ENCODE peak calls at places on chromosomes 1 and 21, in five cellular contexts. One of them, this sample, is unnamed.

GRCh38 chr21:25964009-25964408 is 206.6 kb downstream of the APP start:
- DNase-seq in GM23338: no peak
- DNase-seq in MM.1S: no peak
- DNase-seq in HCT116: no peak
- DNase-seq in hepatocyte: no peak
- DNase-seq in this sample: no peak

GRCh38 chr1:201917362-201918033 is 28.8 kb downstream of the SHISA4 start:
- DNase-seq in GM23338: no peak
- DNase-seq in MM.1S: no peak
- DNase-seq in HCT116: no peak
- DNase-seq in hepatocyte: peak
- DNase-seq in this sample: no peak

GRCh38 chr1:83839566-83840173 is 159.3 kb downstream of the TTLL7 start:
- DNase-seq in GM23338: no peak
- DNase-seq in MM.1S: no peak
- DNase-seq in HCT116: no peak
- DNase-seq in hepatocyte: no peak
- DNase-seq in this sample: no peak

GRCh38 chr1:154351363-154352068 is 26.2 kb downstream of the ATP8B2 start:
- DNase-seq in GM23338: no peak
- DNase-seq in MM.1S: peak
- DNase-seq in HCT116: no peak
- DNase-seq in hepatocyte: peak
- DNase-seq in this sample: no peak

GRCh38 chr1:63674238-63674864 is 81.1 kb downstream of the PGM1 start:
- DNase-seq in GM23338: peak
- DNase-seq in MM.1S: peak
- DNase-seq in HCT116: peak
- DNase-seq in hepatocyte: peak
- DNase-seq in this sample: peak

GRCh38 chr1:90175490-90176157 is 180.7 kb downstream of the ZNF326 start:
- DNase-seq in GM23338: no peak
- DNase-seq in MM.1S: no peak
- DNase-seq in HCT116: no peak
- DNase-seq in hepatocyte: no peak
- DNase-seq in this sample: no peak

GRCh38 chr1:224565186-224565585 is 50.9 kb upstream of the CNIH3 start:
- DNase-seq in GM23338: no peak
- DNase-seq in MM.1S: no peak
- DNase-seq in HCT116: peak
- DNase-seq in hepatocyte: peak
- DNase-seq in this sample: no peak

GRCh38 chr1:201907621-201908020 is 18.9 kb downstream of the SHISA4 start:
- DNase-seq in GM23338: no peak
- DNase-seq in MM.1S: no peak
- DNase-seq in HCT116: no peak
- DNase-seq in hepatocyte: no peak
- DNase-seq in this sample: no peak

GRCh38 chr1:10292188-10292587 is 81.8 kb downstream of the KIF1B start:
- DNase-seq in GM23338: no peak
- DNase-seq in MM.1S: no peak
- DNase-seq in HCT116: no peak
- DNase-seq in hepatocyte: no peak
- DNase-seq in this sample: no peak

GRCh38 chr21:40053007-40053406 is 185.8 kb downstream of the PCP4 start:
- DNase-seq in GM23338: no peak
- DNase-seq in MM.1S: no peak
- DNase-seq in HCT116: no peak
- DNase-seq in hepatocyte: peak
- DNase-seq in this sample: no peak

GRCh38 chr1:198849108-198849507 is 210.3 kb downstream of the PTPRC start:
- DNase-seq in GM23338: no peak
- DNase-seq in MM.1S: no peak
- DNase-seq in HCT116: no peak
- DNase-seq in hepatocyte: no peak
- DNase-seq in this sample: no peak

GRCh38 chr1:150484431-150484830 is 2.8 kb upstream of the TARS2 start:
- DNase-seq in GM23338: no peak
- DNase-seq in MM.1S: no peak
- DNase-seq in HCT116: no peak
- DNase-seq in hepatocyte: no peak
- DNase-seq in this sample: no peak

GRCh38 chr1:107494061-107494460 is 353.2 kb downstream of the NTNG1 start:
- DNase-seq in GM23338: no peak
- DNase-seq in MM.1S: no peak
- DNase-seq in HCT116: no peak
- DNase-seq in hepatocyte: no peak
- DNase-seq in this sample: no peak

GRCh38 chr1:245156041-245156735 is 1.4 kb downstream of the KIF26B start:
- DNase-seq in GM23338: peak
- DNase-seq in MM.1S: peak
- DNase-seq in HCT116: peak
- DNase-seq in hepatocyte: peak
- DNase-seq in this sample: peak

GRCh38 chr21:15326032-15326867 is 261.4 kb upstream of the NRIP1 start:
- DNase-seq in GM23338: no peak
- DNase-seq in MM.1S: no peak
- DNase-seq in HCT116: no peak
- DNase-seq in hepatocyte: no peak
- DNase-seq in this sample: no peak

DNA sequence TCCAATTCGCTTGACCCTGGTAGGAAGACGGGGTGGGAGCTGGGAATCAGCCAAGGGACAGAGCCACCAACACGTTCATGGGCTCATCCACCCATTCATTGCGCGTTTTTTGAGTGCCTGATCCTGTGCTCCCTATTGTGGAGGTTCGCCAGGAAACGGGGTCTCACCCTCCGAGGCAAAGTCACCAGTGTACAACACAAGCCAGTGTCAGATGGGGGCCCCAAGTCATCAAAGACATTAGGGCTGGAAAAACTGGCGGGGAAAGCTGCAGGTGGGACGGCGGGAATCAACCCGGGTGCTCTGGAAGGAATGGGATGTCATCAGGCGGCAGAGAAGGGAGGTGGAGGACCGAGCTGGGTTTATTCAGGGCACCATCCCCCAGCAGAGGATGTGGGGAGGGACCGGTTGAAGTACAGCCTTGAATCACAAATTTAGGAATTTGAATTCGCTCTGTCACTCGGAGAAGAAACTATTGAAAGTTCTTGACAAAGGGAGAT is 667 bp upstream of the NID1 start:
- DNase-seq in GM23338: peak
- DNase-seq in MM.1S: no peak
- DNase-seq in HCT116: no peak
- DNase-seq in hepatocyte: no peak
- DNase-seq in this sample: peak
- TF ChIP-seq EZH2 in GM23338: no peak
- TF ChIP-seq EZH2 in MM.1S: no peak
- TF ChIP-seq EZH2 in HCT116: no peak
- TF ChIP-seq EZH2 in hepatocyte: no peak
- TF ChIP-seq EZH2 in this sample: peak

DNA sequence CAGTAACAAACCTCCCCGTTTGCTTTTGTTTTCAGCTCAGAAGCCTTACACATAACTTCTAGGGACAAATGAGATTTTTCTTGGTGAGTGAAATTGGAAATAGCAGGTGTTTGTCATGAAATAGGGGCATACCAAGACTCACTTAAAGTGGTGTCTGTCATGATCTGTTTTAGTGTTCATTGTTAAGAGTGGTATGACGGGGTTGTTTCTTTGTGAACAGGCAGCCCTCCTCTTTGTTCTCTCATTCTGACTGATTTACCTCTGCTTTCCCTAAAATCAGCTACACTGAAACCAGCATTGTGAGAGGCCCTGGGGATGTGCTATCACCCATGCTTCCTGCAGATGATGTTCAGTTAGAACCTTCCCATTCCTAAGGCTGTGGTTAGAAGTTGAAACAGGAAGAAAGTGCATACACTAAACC is 2.5 kb upstream of the ERO1B start:
- DNase-seq in GM23338: peak
- DNase-seq in MM.1S: no peak
- DNase-seq in HCT116: no peak
- DNase-seq in hepatocyte: no peak
- DNase-seq in this sample: peak
- TF ChIP-seq EZH2phosphoT487 in GM23338: no peak
- TF ChIP-seq EZH2phosphoT487 in MM.1S: no peak
- TF ChIP-seq EZH2phosphoT487 in HCT116: no peak
- TF ChIP-seq EZH2phosphoT487 in hepatocyte: no peak
- TF ChIP-seq EZH2phosphoT487 in this sample: no peak

GRCh38 chr21:41316641-41317392 is at the start of gene FAM3B:
- DNase-seq in GM23338: peak
- DNase-seq in MM.1S: no peak
- DNase-seq in HCT116: no peak
- DNase-seq in hepatocyte: peak
- DNase-seq in this sample: peak
- TF ChIP-seq EZH2 in GM23338: no peak
- TF ChIP-seq EZH2 in MM.1S: no peak
- TF ChIP-seq EZH2 in HCT116: no peak
- TF ChIP-seq EZH2 in hepatocyte: no peak
- TF ChIP-seq EZH2 in this sample: peak

GRCh38 chr1:215568287-215568692 is 1.2 kb downstream of the KCTD3 start:
- DNase-seq in GM23338: no peak
- DNase-seq in MM.1S: peak
- DNase-seq in HCT116: no peak
- DNase-seq in hepatocyte: peak
- DNase-seq in this sample: no peak

GRCh38 chr1:215569987-215570824 is 3.1 kb downstream of the KCTD3 start:
- DNase-seq in GM23338: no peak
- DNase-seq in MM.1S: no peak
- DNase-seq in HCT116: no peak
- DNase-seq in hepatocyte: no peak
- DNase-seq in this sample: no peak

GRCh38 chr1:215567491-215568286 is 585 bp downstream of the KCTD3 start:
- DNase-seq in GM23338: peak
- DNase-seq in MM.1S: peak
- DNase-seq in HCT116: no peak
- DNase-seq in hepatocyte: peak
- DNase-seq in this sample: peak

GRCh38 chr1:215566556-215567490 is at the start of gene KCTD3:
- DNase-seq in GM23338: peak
- DNase-seq in MM.1S: peak
- DNase-seq in HCT116: no peak
- DNase-seq in hepatocyte: peak
- DNase-seq in this sample: peak
- TF ChIP-seq EZH2phosphoT487 in GM23338: no peak
- TF ChIP-seq EZH2phosphoT487 in MM.1S: no peak
- TF ChIP-seq EZH2phosphoT487 in HCT116: no peak
- TF ChIP-seq EZH2phosphoT487 in hepatocyte: no peak
- TF ChIP-seq EZH2phosphoT487 in this sample: no peak

GRCh38 chr21:42061866-42062542 is 9.1 kb upstream of the UMODL1 start:
- DNase-seq in GM23338: peak
- DNase-seq in MM.1S: peak
- DNase-seq in HCT116: no peak
- DNase-seq in hepatocyte: no peak
- DNase-seq in this sample: peak
- TF ChIP-seq EZH2 in GM23338: no peak
- TF ChIP-seq EZH2 in MM.1S: no peak
- TF ChIP-seq EZH2 in HCT116: no peak
- TF ChIP-seq EZH2 in hepatocyte: no peak
- TF ChIP-seq EZH2 in this sample: no peak

DNA sequence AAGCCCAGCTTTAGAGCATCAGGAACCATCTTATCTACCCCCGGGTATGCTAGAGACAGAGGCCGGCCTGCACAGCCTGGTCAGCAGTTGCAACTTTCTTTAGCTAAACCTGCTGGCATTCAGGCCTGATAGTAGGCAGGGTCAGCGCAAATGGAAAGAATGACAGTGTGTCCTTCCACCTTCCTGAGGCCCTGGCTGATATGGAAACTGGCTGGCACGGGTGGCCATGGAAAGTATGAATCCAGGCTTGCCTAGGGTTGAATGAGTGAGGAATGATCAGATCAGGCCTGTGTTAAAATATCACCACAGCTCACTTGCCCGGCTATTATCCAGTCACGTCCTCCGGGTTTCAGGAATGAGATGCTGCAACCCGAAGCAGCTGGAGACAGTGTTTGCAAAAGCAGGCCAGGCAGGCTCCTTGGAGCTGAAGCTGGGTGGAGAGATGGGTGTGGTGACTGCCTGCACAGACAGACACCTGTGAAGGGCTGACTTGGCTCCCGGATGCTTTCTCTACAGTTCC is 34.7 kb downstream of the RCAN1 start:
- DNase-seq in GM23338: no peak
- DNase-seq in MM.1S: no peak
- DNase-seq in HCT116: no peak
- DNase-seq in hepatocyte: peak
- DNase-seq in this sample: no peak
- TF ChIP-seq EZH2phosphoT487 in GM23338: no peak
- TF ChIP-seq EZH2phosphoT487 in MM.1S: no peak
- TF ChIP-seq EZH2phosphoT487 in HCT116: no peak
- TF ChIP-seq EZH2phosphoT487 in hepatocyte: no peak
- TF ChIP-seq EZH2phosphoT487 in this sample: no peak

GRCh38 chr1:3393024-3393986 is 61.2 kb upstream of the ARHGEF16 start:
- DNase-seq in GM23338: peak
- DNase-seq in MM.1S: no peak
- DNase-seq in HCT116: no peak
- DNase-seq in hepatocyte: peak
- DNase-seq in this sample: peak
- TF ChIP-seq EZH2 in GM23338: no peak
- TF ChIP-seq EZH2 in MM.1S: peak
- TF ChIP-seq EZH2 in HCT116: no peak
- TF ChIP-seq EZH2 in hepatocyte: peak
- TF ChIP-seq EZH2 in this sample: peak

GRCh38 chr1:116690809-116691323 is 23.3 kb upstream of the IGSF3 start:
- DNase-seq in GM23338: no peak
- DNase-seq in MM.1S: no peak
- DNase-seq in HCT116: no peak
- DNase-seq in hepatocyte: peak
- DNase-seq in this sample: no peak
- TF ChIP-seq EZH2phosphoT487 in GM23338: no peak
- TF ChIP-seq EZH2phosphoT487 in MM.1S: no peak
- TF ChIP-seq EZH2phosphoT487 in HCT116: no peak
- TF ChIP-seq EZH2phosphoT487 in hepatocyte: no peak
- TF ChIP-seq EZH2phosphoT487 in this sample: no peak

This sample was measured in neural progenitor cell.